ENCODE peak calls at places on chromosomes 2 and 18, in six cellular contexts. W is AG04449, G is B cell, B is progenitor cell of endocrine pancreas, M is H9, D is DMS153. O is an unnamed sample.

GRCh38 chr2:75522543-75523312 is 38.0 kb downstream of the EVA1A start:
- DNase-seq in G (no peak), B (no peak), D (no peak), W (no peak), M (no peak), O (no peak)

GRCh38 chr2:15169326-15170038 is 391.7 kb downstream of the NBAS start:
- DNase-seq in W (peak; percentile 87), G (no peak), B (no peak), M (no peak), D (no peak), O (no peak)

GRCh38 chr18:44986933-44987332 is 306.2 kb downstream of the SETBP1 start:
- DNase-seq in D (no peak), B (no peak), G (no peak), W (no peak), M (no peak), O (no peak)

GRCh38 chr2:9228088-9228751 is 21.6 kb downstream of the ASAP2 start:
- DNase-seq in W (peak; percentile 44), B (no peak), M (no peak), D (no peak), G (no peak), O (no peak)

GRCh38 chr18:29383311-29384273 is 1206.7 kb upstream of the CDH2 start:
- DNase-seq in M (no peak), G (no peak), B (no peak), D (no peak), W (no peak), O (no peak)

GRCh38 chr18:9884532-9885140 is 1.1 kb upstream of the TXNDC2 start:
- DNase-seq in B (no peak), W (no peak), G (no peak), D (no peak), M (no peak), O (no peak)

GRCh38 chr2:64007924-64008323 is 11.3 kb downstream of the VPS54 start:
- DNase-seq in M (no peak), G (no peak), B (no peak), W (no peak), D (no peak), O (no peak)

GRCh38 chr2:86519349-86519748 is 43.9 kb downstream of the CHMP3 start:
- DNase-seq in D (no peak), G (no peak), M (no peak), B (no peak), W (no peak), O (no peak)